ENCODE peak calls at places on chromosomes 3 and 15, in six cellular contexts. F, V, L, N, J and M are unnamed samples.

GRCh38 chr3:121545049-121545563 is 682 bp downstream of the POLQ start:
- DNase-seq in F (no peak), V (no peak), L (no peak), N (no peak), J (no peak), M (no peak)

GRCh38 chr15:75217012-75217411 is 15.3 kb downstream of the C15orf39 start:
- DNase-seq in F (no peak), V (no peak), L (no peak), N (no peak), J (no peak), M (no peak)

GRCh38 chr3:194134757-194135515 is 1.0 kb upstream of the HES1 start:
- DNase-seq in F (peak), V (peak), L (peak), N (peak), J (peak), M (peak)

GRCh38 chr15:32843211-32843907 is 125.6 kb downstream of the GREM1 start:
- DNase-seq in F (no peak), V (no peak), L (no peak), N (no peak), J (no peak), M (no peak)

GRCh38 chr15:51046799-51047449 is 47.8 kb downstream of the TNFAIP8L3 start:
- DNase-seq in F (no peak), V (no peak), L (peak), N (peak), J (no peak), M (peak)

GRCh38 chr3:177201707-177202397 is 4.6 kb upstream of the TBL1XR1 start:
- DNase-seq in F (no peak), V (no peak), L (peak), N (no peak), J (no peak), M (no peak)

GRCh38 chr3:81741214-81741613 is 20.2 kb downstream of the GBE1 start:
- DNase-seq in F (no peak), V (no peak), L (no peak), N (no peak), J (no peak), M (no peak)

GRCh38 chr3:102223139-102223538 is 211.7 kb upstream of the ZPLD1 start:
- DNase-seq in F (no peak), V (no peak), L (no peak), N (no peak), J (no peak), M (no peak)

GRCh38 chr15:39506146-39506545 is 74.7 kb upstream of the THBS1 start:
- DNase-seq in F (no peak), V (no peak), L (no peak), N (no peak), J (no peak), M (no peak)

GRCh38 chr3:50616770-50617095 is 218 bp upstream of the MAPKAPK3 start:
- DNase-seq in F (peak), V (peak), L (peak), N (peak), J (peak), M (peak)

GRCh38 chr3:135871311-135871710 is 94.2 kb upstream of the PPP2R3A start:
- DNase-seq in F (no peak), V (no peak), L (no peak), N (no peak), J (no peak), M (no peak)

GRCh38 chr15:37653018-37653417 is 281.4 kb upstream of the TMCO5A start:
- DNase-seq in F (no peak), V (no peak), L (no peak), N (no peak), J (no peak), M (no peak)

GRCh38 chr3:113521981-113522380 is 7.0 kb upstream of the SPICE1 start:
- DNase-seq in F (no peak), V (no peak), L (no peak), N (no peak), J (no peak), M (no peak)

GRCh38 chr3:96814581-96815567 is at the start of gene EPHA6:
- DNase-seq in F (no peak), V (no peak), L (no peak), N (no peak), J (no peak), M (peak)

GRCh38 chr15:40368701-40369473 is 10.9 kb downstream of the DISP2 start:
- DNase-seq in F (no peak), V (no peak), L (no peak), N (no peak), J (no peak), M (no peak)

GRCh38 chr15:40594429-40594836 is 384 bp downstream of the KNL1 start:
- DNase-seq in F (peak), V (no peak), L (peak), N (peak), J (peak), M (no peak)

GRCh38 chr3:36894924-36895323 is 49.9 kb downstream of the TRANK1 start:
- DNase-seq in F (no peak), V (no peak), L (no peak), N (no peak), J (no peak), M (no peak)

GRCh38 chr3:125990253-125990970 is 21.4 kb downstream of the ROPN1B start:
- DNase-seq in F (peak), V (peak), L (peak), N (peak), J (peak), M (peak)
- TF ChIP-seq POLR2A in F (no peak), V (peak), L (peak), N (peak), J (peak), M (peak)

GRCh38 chr3:129604223-129604941 is 2.1 kb downstream of the PLXND1 start:
- DNase-seq in F (no peak), V (no peak), L (no peak), N (no peak), J (no peak), M (no peak)

GRCh38 chr3:129602309-129602708 is 4.2 kb downstream of the PLXND1 start:
- DNase-seq in F (no peak), V (no peak), L (no peak), N (no peak), J (no peak), M (no peak)

GRCh38 chr3:129601713-129602112 is 4.8 kb downstream of the PLXND1 start:
- DNase-seq in F (no peak), V (no peak), L (no peak), N (no peak), J (no peak), M (no peak)

GRCh38 chr3:129603561-129603942 is 2.9 kb downstream of the PLXND1 start:
- DNase-seq in F (no peak), V (no peak), L (no peak), N (no peak), J (no peak), M (no peak)

GRCh38 chr3:129602730-129603560 is 3.5 kb downstream of the PLXND1 start:
- DNase-seq in F (no peak), V (peak), L (peak), N (peak), J (peak), M (peak)
- TF ChIP-seq POLR2A in F (no peak), V (no peak), L (peak), N (no peak), J (peak), M (no peak)

GRCh38 chr15:34102175-34102925 is 467 bp downstream of the PGBD4 start:
- DNase-seq in F (no peak), V (no peak), L (no peak), N (no peak), J (no peak), M (no peak)

GRCh38 chr15:34106423-34106822 is 4.5 kb downstream of the PGBD4 start:
- DNase-seq in F (no peak), V (no peak), L (no peak), N (no peak), J (no peak), M (no peak)

GRCh38 chr15:34099914-34100313 is 1.7 kb downstream of the EMC7 start:
- DNase-seq in F (no peak), V (no peak), L (no peak), N (no peak), J (no peak), M (no peak)

GRCh38 chr15:34107315-34107714 is 5.4 kb downstream of the PGBD4 start:
- DNase-seq in F (no peak), V (no peak), L (no peak), N (no peak), J (no peak), M (no peak)

GRCh38 chr15:34101366-34102174 is at the start of the genes EMC7 and PGBD4:
- DNase-seq in F (peak), V (peak), L (peak), N (peak), J (peak), M (peak)
- TF ChIP-seq POLR2A in F (peak), V (peak), L (peak), N (peak), J (peak), M (peak)

GRCh38 chr3:156981005-156981404 is 154.9 kb downstream of the LEKR1 start:
- DNase-seq in F (no peak), V (no peak), L (no peak), N (no peak), J (no peak), M (no peak)

GRCh38 chr3:156973954-156974353 is 147.8 kb downstream of the LEKR1 start:
- DNase-seq in F (no peak), V (no peak), L (no peak), N (no peak), J (no peak), M (no peak)

GRCh38 chr3:156974931-156975330 is 148.8 kb downstream of the LEKR1 start:
- DNase-seq in F (no peak), V (no peak), L (no peak), N (no peak), J (no peak), M (no peak)

GRCh38 chr3:156976933-156977332 is 150.8 kb downstream of the LEKR1 start:
- DNase-seq in F (no peak), V (no peak), L (no peak), N (no peak), J (no peak), M (no peak)

DNA sequence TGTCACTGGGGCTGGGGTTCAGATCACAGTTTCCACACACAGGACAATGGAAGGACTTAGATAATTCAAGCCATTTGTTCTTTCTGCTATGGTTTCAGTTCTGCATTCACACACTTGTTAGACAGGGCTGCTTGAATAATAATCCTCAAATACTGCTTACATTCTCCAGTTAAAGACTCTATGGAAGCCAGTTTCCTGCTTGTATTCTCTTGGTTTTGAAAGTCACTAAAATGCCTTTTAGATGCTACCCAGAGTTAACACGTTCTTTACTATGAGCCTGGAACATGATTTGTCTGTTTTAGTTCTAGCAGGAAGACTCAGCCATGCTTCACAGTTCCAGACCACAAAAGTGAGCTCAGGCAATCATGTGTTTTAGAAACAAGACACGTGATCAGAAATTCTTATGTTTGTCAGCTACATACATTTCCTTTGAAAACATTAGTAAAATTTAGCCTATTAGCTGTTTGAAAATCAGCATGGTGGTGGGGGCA is 152.4 kb downstream of the LEKR1 start:
- DNase-seq in F (no peak), V (no peak), L (no peak), N (no peak), J (no peak), M (no peak)
- TF ChIP-seq POLR2A in F (no peak), V (no peak), L (no peak), N (no peak), J (no peak), M (no peak)

DNA sequence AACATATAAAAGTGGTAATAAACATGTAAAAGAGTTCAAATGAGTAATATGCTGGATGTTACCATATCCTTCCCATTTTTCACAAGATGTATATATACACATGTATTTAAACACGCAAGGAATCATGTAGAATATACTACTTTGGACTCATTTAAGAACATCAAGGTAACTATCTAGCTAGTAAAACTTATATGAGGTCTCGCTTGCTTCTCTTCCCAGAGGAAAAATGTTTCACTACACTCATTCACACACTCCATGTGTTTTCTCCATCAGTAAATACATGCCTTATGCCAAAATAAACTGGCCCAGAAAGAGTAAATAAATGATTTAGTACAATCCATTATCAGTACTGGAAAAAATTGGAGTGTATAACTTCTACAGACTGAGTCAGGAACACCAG is 229.2 kb upstream of the MME start:
- DNase-seq in F (no peak), V (no peak), L (no peak), N (no peak), J (no peak), M (no peak)
- TF ChIP-seq POLR2A in F (no peak), V (no peak), L (no peak), N (no peak), J (no peak), M (no peak)

GRCh38 chr3:154323921-154324738 is at the start of gene DHX36:
- DNase-seq in F (peak), V (peak), L (peak), N (peak), J (peak), M (peak)
- TF ChIP-seq POLR2A in F (peak), V (peak), L (peak), N (peak), J (peak), M (peak)

GRCh38 chr3:112116777-112117186 is 16.3 kb downstream of the GCSAM start:
- DNase-seq in F (no peak), V (no peak), L (no peak), N (no peak), J (no peak), M (no peak)
- TF ChIP-seq POLR2A in F (no peak), V (no peak), L (no peak), N (no peak), J (no peak), M (no peak)